ENCODE peak calls at places on chromosomes 3 and 15, in ten cellular contexts. M, Y, N, H, S, U, Z, X, R and G are unnamed samples.

GRCh38 chr15:73295630-73296286 is 73.0 kb downstream of the HCN4 start:
- ATAC-seq in M (peak), Y (no peak), N (no peak), H (no peak), S (no peak), U (no peak), Z (no peak), X (peak), R (peak), G (peak)

GRCh38 chr15:74444106-74445062 is 10.6 kb upstream of the SEMA7A start:
- ATAC-seq in M (no peak), Y (no peak), N (no peak), H (no peak), S (no peak), U (no peak), Z (peak), X (no peak), R (no peak), G (no peak)

GRCh38 chr3:16264174-16264707 is 502 bp downstream of the DPH3 start:
- ATAC-seq in M (no peak), Y (no peak), N (no peak), H (no peak), S (peak), U (peak), Z (no peak), X (no peak), R (peak), G (no peak)

GRCh38 chr3:175070946-175071345 is 211.8 kb downstream of the NAALADL2 start:
- ATAC-seq in M (peak), Y (no peak), N (no peak), H (no peak), S (no peak), U (no peak), Z (no peak), X (no peak), R (no peak), G (peak)

GRCh38 chr3:69095636-69096035 is 10.9 kb downstream of the ARL6IP5 start:
- ATAC-seq in M (no peak), Y (peak), N (peak), H (no peak), S (no peak), U (no peak), Z (no peak), X (peak), R (peak), G (no peak)

GRCh38 chr15:41284425-41285177 is 47.8 kb downstream of the OIP5 start:
- ATAC-seq in M (no peak), Y (no peak), N (no peak), H (peak), S (no peak), U (no peak), Z (peak), X (peak), R (no peak), G (no peak)

GRCh38 chr3:45182915-45183881 is 37.0 kb upstream of the CDCP1 start:
- ATAC-seq in M (peak), Y (no peak), N (peak), H (peak), S (peak), U (peak), Z (peak), X (peak), R (no peak), G (peak)

GRCh38 chr3:125433091-125433534 is 58.0 kb upstream of the ZNF148 start:
- ATAC-seq in M (no peak), Y (no peak), N (no peak), H (no peak), S (no peak), U (no peak), Z (no peak), X (no peak), R (no peak), G (no peak)

GRCh38 chr3:113263020-113263419 is 51.7 kb downstream of the BOC start:
- ATAC-seq in M (no peak), Y (no peak), N (no peak), H (no peak), S (no peak), U (no peak), Z (no peak), X (no peak), R (no peak), G (peak)

GRCh38 chr15:99593070-99593469 is 27.3 kb downstream of the MEF2A start:
- ATAC-seq in M (no peak), Y (no peak), N (no peak), H (no peak), S (no peak), U (no peak), Z (no peak), X (no peak), R (no peak), G (no peak)

GRCh38 chr3:172237121-172237742 is 197.9 kb downstream of the FNDC3B start:
- ATAC-seq in M (no peak), Y (no peak), N (peak), H (peak), S (peak), U (no peak), Z (peak), X (peak), R (no peak), G (no peak)

GRCh38 chr15:63575312-63575711 is 21.9 kb upstream of the FBXL22 start:
- ATAC-seq in M (no peak), Y (no peak), N (no peak), H (no peak), S (no peak), U (peak), Z (no peak), X (no peak), R (no peak), G (no peak)

GRCh38 chr3:40108643-40109042 is 200.9 kb upstream of the EIF1B start:
- ATAC-seq in M (no peak), Y (no peak), N (no peak), H (no peak), S (no peak), U (no peak), Z (no peak), X (no peak), R (no peak), G (peak)

GRCh38 chr3:170307998-170308398 is 49.5 kb upstream of the SKIL start:
- ATAC-seq in M (peak), Y (no peak), N (no peak), H (no peak), S (peak), U (no peak), Z (no peak), X (peak), R (no peak), G (peak)

GRCh38 chr15:86894269-86894668 is 814.6 kb downstream of the AGBL1 start:
- ATAC-seq in M (no peak), Y (no peak), N (no peak), H (no peak), S (no peak), U (no peak), Z (no peak), X (no peak), R (no peak), G (no peak)

GRCh38 chr3:151101270-151101954 is 15.9 kb downstream of the MED12L start:
- ATAC-seq in M (no peak), Y (no peak), N (no peak), H (no peak), S (no peak), U (no peak), Z (no peak), X (no peak), R (no peak), G (no peak)

GRCh38 chr3:72533584-72534473 is 314.4 kb downstream of the SHQ1 start:
- ATAC-seq in M (no peak), Y (no peak), N (no peak), H (no peak), S (no peak), U (no peak), Z (no peak), X (no peak), R (no peak), G (no peak)

GRCh38 chr15:74443100-74443909 is 9.5 kb upstream of the SEMA7A start:
- ATAC-seq in M (no peak), Y (no peak), N (no peak), H (no peak), S (no peak), U (no peak), Z (peak), X (no peak), R (no peak), G (no peak)